ENCODE peak calls at places on chromosomes 3 and 15, in seven cellular contexts. Q is ovary, Z is NB4, R is tibial nerve, M is suprapubic skin, G is body of pancreas, B is IMR-90. S is an unnamed sample.

GRCh38 chr15:99435761-99436346 is 129.9 kb upstream of the MEF2A start:
- DNase-seq in Q (no peak), R (no peak), M (peak), Z (no peak), B (no peak), G (no peak), S (peak)

GRCh38 chr3:84683493-84683892 is 275.3 kb upstream of the CADM2 start:
- DNase-seq in Q (no peak), M (no peak), G (no peak), R (no peak), B (no peak), Z (no peak), S (no peak)

GRCh38 chr15:90001062-90001682 is at the start of gene ZNF710:
- DNase-seq in G (peak), R (peak), Q (peak), M (no peak), Z (peak), B (peak), S (peak)

GRCh38 chr3:172087198-172087597 is 47.8 kb downstream of the FNDC3B start:
- DNase-seq in B (no peak), G (no peak), Z (no peak), Q (no peak), M (no peak), R (no peak), S (no peak)

GRCh38 chr15:38354321-38354929 is 99.5 kb upstream of the FAM98B start:
- DNase-seq in G (peak), M (no peak), R (peak), Q (peak), Z (peak), B (peak), S (peak)

GRCh38 chr3:119898478-119899177 is 116.7 kb downstream of the NR1I2 start:
- DNase-seq in Z (no peak), R (no peak), Q (no peak), G (no peak), M (no peak), B (peak), S (no peak)

GRCh38 chr15:45891766-45892165 is 256.9 kb downstream of the SQOR start:
- DNase-seq in R (no peak), G (peak), Z (no peak), M (no peak), B (no peak), Q (no peak), S (no peak)

GRCh38 chr3:184016820-184017671 is 638 bp downstream of the ABCC5 start:
- DNase-seq in G (peak), Q (peak), B (peak), Z (peak), R (peak), M (no peak), S (peak)

GRCh38 chr15:92043283-92043682 is 189.8 kb downstream of the SLCO3A1 start:
- DNase-seq in Z (no peak), Q (no peak), B (no peak), M (no peak), R (no peak), G (no peak), S (no peak)

GRCh38 chr3:17213102-17213501 is 328.3 kb downstream of the PLCL2 start:
- DNase-seq in M (no peak), B (peak), Q (no peak), G (no peak), Z (no peak), R (no peak), S (no peak)

GRCh38 chr3:114356084-114357009 is 62.5 kb downstream of the TIGIT start:
- DNase-seq in M (no peak), Z (no peak), Q (no peak), R (no peak), B (no peak), G (no peak), S (no peak)

GRCh38 chr3:128143496-128143895 is 9.8 kb upstream of the EEFSEC start:
- DNase-seq in G (no peak), B (no peak), M (no peak), Q (no peak), R (no peak), Z (no peak), S (peak)

GRCh38 chr15:84402856-84403608 is 167.5 kb downstream of the GOLGA6L4 start:
- DNase-seq in B (no peak), Z (no peak), Q (peak), M (peak), G (no peak), R (no peak), S (peak)

GRCh38 chr3:76615739-76616138 is 424.2 kb upstream of the ROBO2 start:
- DNase-seq in M (no peak), R (no peak), Z (no peak), B (peak), G (no peak), Q (no peak), S (no peak)

GRCh38 chr15:64004582-64004981 is 41.7 kb downstream of the DAPK2 start:
- DNase-seq in B (no peak), G (peak), Q (no peak), M (no peak), R (peak), Z (no peak), S (peak)

GRCh38 chr15:81914333-81914732 is 131.5 kb downstream of the MEX3B start:
- DNase-seq in Z (no peak), Q (no peak), B (no peak), R (no peak), G (no peak), M (no peak), S (no peak)

GRCh38 chr3:55708921-55709320 is 221.8 kb upstream of the WNT5A start:
- DNase-seq in Z (no peak), G (no peak), M (no peak), Q (no peak), B (no peak), R (no peak), S (no peak)

GRCh38 chr3:20552605-20553275 is 366.7 kb upstream of the SGO1 start:
- DNase-seq in G (no peak), Q (no peak), B (no peak), Z (no peak), M (no peak), R (no peak), S (no peak)

GRCh38 chr3:122484985-122485384 is 29.8 kb downstream of the KPNA1 start:
- DNase-seq in M (no peak), Z (no peak), Q (no peak), R (no peak), G (no peak), B (peak), S (no peak)

GRCh38 chr3:128923607-128924385 is 44.4 kb downstream of the ACAD9 start:
- DNase-seq in G (no peak), Q (no peak), M (peak), R (no peak), B (no peak), Z (peak), S (no peak)

GRCh38 chr3:81531846-81532245 is 229.6 kb downstream of the GBE1 start:
- DNase-seq in B (no peak), G (no peak), Z (no peak), M (no peak), R (no peak), Q (no peak), S (no peak)

GRCh38 chr3:156509209-156510174 is 45.4 kb downstream of the SSR3 start:
- DNase-seq in B (peak), M (no peak), G (no peak), Q (no peak), Z (peak), R (peak), S (no peak)

GRCh38 chr3:196186661-196187573 is 24.3 kb downstream of the ZDHHC19 start:
- DNase-seq in Z (no peak), M (no peak), R (no peak), B (peak), G (no peak), Q (no peak), S (no peak)

GRCh38 chr15:67232591-67232990 is 21.9 kb downstream of the AAGAB start:
- DNase-seq in Q (no peak), M (no peak), Z (no peak), G (no peak), B (no peak), R (no peak), S (no peak)

GRCh38 chr15:31327674-31328424 is 1.2 kb downstream of the KLF13 start:
- DNase-seq in G (peak), M (no peak), Q (peak), B (peak), Z (peak), R (no peak), S (no peak)

GRCh38 chr3:11322931-11323330 is 50.7 kb downstream of the ATG7 start:
- DNase-seq in Q (no peak), M (no peak), G (no peak), B (no peak), R (no peak), Z (no peak), S (no peak)

GRCh38 chr15:57559875-57560274 is 31.8 kb upstream of the MYZAP start:
- DNase-seq in Q (peak), M (no peak), G (peak), R (peak), Z (peak), B (no peak), S (peak)

GRCh38 chr15:101307897-101308603 is 13.0 kb upstream of the SNRPA1 start:
- DNase-seq in B (no peak), Q (no peak), M (peak), R (no peak), Z (no peak), G (no peak), S (no peak)

GRCh38 chr3:66037986-66038369 is 740 bp downstream of the MAGI1 start:
- DNase-seq in Q (peak), B (no peak), G (peak), R (no peak), M (no peak), Z (no peak), S (no peak)

GRCh38 chr15:87752250-87752951 is 504.1 kb downstream of the NTRK3 start:
- DNase-seq in R (peak), Z (no peak), B (peak), M (no peak), Q (no peak), G (peak), S (no peak)

GRCh38 chr15:63362873-63363272 is 18.8 kb downstream of the CA12 start:
- DNase-seq in R (no peak), Q (no peak), G (no peak), Z (no peak), M (no peak), B (no peak), S (no peak)

GRCh38 chr3:27746838-27747237 is 24.7 kb upstream of the EOMES start:
- DNase-seq in Z (no peak), M (no peak), Q (no peak), R (no peak), G (no peak), B (no peak), S (no peak)

GRCh38 chr3:176987901-176988300 is 209.4 kb downstream of the TBL1XR1 start:
- DNase-seq in B (peak), M (no peak), R (no peak), G (no peak), Z (peak), Q (no peak), S (no peak)

GRCh38 chr3:147962408-147963164 is 553.4 kb downstream of the ZIC1 start:
- DNase-seq in B (no peak), Q (no peak), R (no peak), G (no peak), M (no peak), Z (no peak), S (no peak)

DNA sequence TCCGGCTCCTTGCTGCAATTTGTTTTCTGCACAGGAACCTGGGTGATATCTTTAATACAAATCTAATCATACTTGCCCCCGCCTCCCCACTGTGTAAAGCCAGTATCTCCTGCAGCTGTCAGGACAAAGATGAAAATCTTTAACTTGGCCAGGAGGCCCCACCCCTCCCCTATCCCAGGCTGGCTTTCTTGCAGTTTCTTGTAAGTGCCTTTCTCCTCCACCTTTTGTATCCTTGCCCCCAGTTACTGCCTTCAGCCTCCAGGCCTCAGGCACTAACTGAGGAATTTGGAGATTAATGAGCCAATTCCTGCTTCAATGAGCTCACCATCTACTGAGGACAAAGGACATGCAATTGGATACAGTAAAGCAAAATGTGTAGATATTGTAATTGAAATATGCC is 6.5 kb downstream of the GCSAM start:
- DNase-seq in M (no peak), Q (no peak), R (no peak), Z (no peak), B (peak), G (no peak), S (no peak)
- H3K4me3 ChIP-seq in M (no peak), Q (no peak), R (no peak), Z (no peak), B (no peak), G (no peak), S (no peak)

DNA sequence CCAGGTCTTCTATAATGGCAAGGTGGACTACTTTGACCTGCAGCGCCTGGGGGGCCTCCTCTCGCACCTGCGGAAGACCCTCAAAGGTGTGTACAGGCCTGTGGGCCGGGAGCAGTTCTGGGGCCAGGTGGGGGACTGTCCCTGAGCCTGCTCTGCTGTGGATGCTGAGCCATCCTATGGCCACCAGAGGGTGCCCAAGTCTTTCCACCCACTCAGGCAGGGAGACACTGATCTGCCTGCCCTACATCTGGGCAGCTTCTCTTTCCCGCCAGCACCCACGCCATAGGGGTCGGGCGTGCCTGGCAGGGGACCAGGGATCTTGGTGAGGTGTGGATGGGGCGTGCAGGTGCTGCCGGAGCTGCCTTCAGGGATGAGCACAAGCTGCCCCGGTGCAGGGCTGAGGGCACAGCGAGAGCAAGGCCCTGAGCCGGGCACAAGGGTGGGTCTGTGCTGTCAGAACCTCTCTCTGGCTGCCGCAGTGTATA is 14.1 kb downstream of the RNF123 start:
- DNase-seq in M (no peak), G (peak), Z (peak), B (peak), R (peak), Q (peak), S (no peak)
- TF ChIP-seq CTCF in M (peak), G (peak), Z (peak), B (peak), R (peak), Q (peak), S (no peak)

GRCh38 chr3:39414421-39414907 is 7.9 kb downstream of the RPSA start:
- DNase-seq in M (no peak), Q (no peak), G (peak), Z (peak), R (no peak), B (no peak), S (no peak)

GRCh38 chr3:39412668-39413260 is 6.2 kb downstream of the RPSA start:
- DNase-seq in M (no peak), G (no peak), B (no peak), R (no peak), Q (no peak), Z (no peak), S (no peak)

GRCh38 chr3:39419697-39420293 is 13.3 kb downstream of the RPSA start:
- DNase-seq in Q (no peak), M (no peak), G (no peak), B (no peak), R (no peak), Z (no peak), S (no peak)

GRCh38 chr3:39413691-39414420 is 7.3 kb downstream of the RPSA start:
- DNase-seq in G (no peak), Z (peak), Q (no peak), R (no peak), M (no peak), B (no peak), S (no peak)

DNA sequence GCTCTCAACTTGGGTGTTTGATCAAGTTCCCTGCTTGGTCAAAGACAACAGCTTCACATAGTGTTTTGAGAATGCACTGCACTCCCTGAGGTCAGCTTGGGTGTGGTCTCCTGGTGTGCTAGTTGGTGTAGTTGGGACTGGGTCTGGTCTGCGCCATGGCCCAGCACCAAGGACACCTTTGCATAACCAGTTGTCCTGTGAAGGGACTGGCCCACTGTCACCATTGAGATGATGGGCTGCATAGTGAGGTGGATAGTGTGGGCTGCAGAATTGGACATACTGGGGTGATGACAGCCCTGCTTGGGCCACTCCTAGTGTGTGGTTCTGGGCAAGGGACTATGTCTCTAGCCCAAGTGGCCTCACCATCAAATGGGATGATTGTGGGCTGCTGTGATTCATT is 9.5 kb downstream of the RPSA start:
- DNase-seq in B (no peak), Z (peak), G (no peak), Q (no peak), R (no peak), M (no peak), S (no peak)
- TF ChIP-seq POLR2A in B (no peak), Z (no peak), G (no peak), Q (no peak), R (no peak), M (no peak), S (no peak)

DNA sequence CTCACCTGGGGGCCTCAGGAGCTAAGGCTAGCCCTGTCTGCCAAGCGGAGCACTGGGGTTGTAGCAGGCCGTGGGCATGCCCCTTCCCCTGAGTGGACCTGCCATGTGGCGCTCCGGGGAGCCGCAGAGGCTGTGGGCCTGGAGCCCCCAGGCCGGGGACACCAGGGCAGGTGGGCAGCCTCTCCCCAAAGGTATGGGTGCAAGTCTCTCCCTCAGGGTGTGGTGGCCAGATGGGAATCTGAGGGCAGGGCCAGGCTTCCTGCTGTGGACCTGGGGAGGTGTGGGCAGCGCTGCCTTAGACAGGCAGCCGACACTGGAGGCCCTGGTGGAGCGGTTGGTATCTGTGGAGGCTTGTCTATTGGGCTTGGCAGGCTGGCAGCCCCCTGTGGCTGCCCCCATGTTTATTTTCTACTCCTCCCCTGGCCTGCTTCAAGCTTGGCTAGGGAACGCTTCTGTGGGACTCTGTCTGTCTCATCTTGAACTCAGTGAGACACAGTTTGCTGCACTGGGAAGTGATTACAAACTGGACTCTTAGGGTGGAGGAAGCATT is 5.9 kb downstream of the ACVR2B start:
- DNase-seq in M (no peak), Z (no peak), Q (no peak), G (no peak), B (no peak), R (no peak), S (no peak)
- H3K4me3 ChIP-seq in M (no peak), Z (no peak), Q (no peak), G (no peak), B (no peak), R (no peak), S (no peak)

DNA sequence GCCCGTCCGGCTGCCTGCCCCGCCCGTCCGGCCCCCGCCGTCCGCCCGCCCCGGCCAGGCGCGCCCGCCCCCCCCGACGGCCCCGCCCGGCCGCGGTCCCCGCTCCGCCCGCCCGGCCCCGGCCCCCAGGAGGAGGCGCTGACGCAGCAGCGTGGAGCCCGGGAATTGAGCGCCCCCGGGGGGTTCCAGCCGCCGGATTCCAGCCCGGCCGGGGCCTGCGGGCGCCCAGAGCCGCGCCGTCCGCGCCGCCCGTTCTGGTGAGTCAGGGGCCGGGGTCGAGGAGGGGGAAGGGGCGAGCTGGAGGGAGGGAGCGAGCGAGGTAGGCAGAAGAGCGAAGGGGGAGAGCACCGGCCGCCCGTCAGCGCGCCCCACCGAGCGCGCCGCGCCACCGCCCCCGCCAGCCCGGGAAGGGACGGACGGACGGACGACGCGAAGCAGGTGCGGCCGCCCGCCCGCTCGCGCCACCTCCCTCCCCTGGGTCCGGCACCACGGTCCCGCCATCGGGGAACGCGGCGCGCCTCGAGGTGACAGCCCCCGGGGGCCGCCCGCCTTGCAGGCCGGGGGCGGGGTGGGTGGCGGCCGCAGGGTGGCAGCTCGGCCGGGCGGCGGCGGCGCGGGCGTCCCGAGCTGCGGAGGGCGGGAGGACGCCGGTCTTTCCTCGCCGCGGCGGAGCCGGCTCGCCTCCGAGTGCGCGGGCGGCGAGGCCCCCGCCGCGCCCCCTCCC is 421 bp downstream of the BAHD1 start:
- DNase-seq in Z (no peak), R (no peak), G (no peak), Q (no peak), M (no peak), B (no peak), S (no peak)
- TF ChIP-seq CTCF in Z (no peak), R (no peak), G (no peak), Q (no peak), M (no peak), B (peak), S (no peak)